ENCODE peak calls at places on chromosomes 3 and 15, in four cellular contexts. One of them, this sample, is unnamed.

GRCh38 chr3:50245251-50245745 is 9.3 kb downstream of the GNAI2 start:
- DNase-seq in transverse colon: no peak
- DNase-seq in GM13977: no peak
- DNase-seq in choroid plexus epithelial cell: no peak
- DNase-seq in this sample: no peak

GRCh38 chr3:8869613-8870012 is 93.7 kb downstream of the RAD18 start:
- DNase-seq in transverse colon: no peak
- DNase-seq in GM13977: no peak
- DNase-seq in choroid plexus epithelial cell: peak
- DNase-seq in this sample: no peak

GRCh38 chr3:171874251-171874679 is 31.1 kb downstream of the TMEM212 start:
- DNase-seq in choroid plexus epithelial cell: peak
- DNase-seq in transverse colon: no peak
- DNase-seq in GM13977: no peak
- DNase-seq in this sample: no peak

GRCh38 chr15:73146419-73146818 is 94.2 kb downstream of the NEO1 start:
- DNase-seq in transverse colon: no peak
- DNase-seq in GM13977: no peak
- DNase-seq in choroid plexus epithelial cell: no peak
- DNase-seq in this sample: no peak

GRCh38 chr15:43550527-43551363 is 33.3 kb downstream of the MAP1A start:
- DNase-seq in transverse colon: no peak
- DNase-seq in choroid plexus epithelial cell: peak
- DNase-seq in GM13977: no peak
- DNase-seq in this sample: no peak

GRCh38 chr3:184155644-184156521 is 706 bp downstream of the DVL3 start:
- DNase-seq in GM13977: peak
- DNase-seq in transverse colon: peak
- DNase-seq in choroid plexus epithelial cell: no peak
- DNase-seq in this sample: no peak

GRCh38 chr3:178063475-178063874 is 472.8 kb upstream of the KCNMB2 start:
- DNase-seq in transverse colon: no peak
- DNase-seq in choroid plexus epithelial cell: no peak
- DNase-seq in GM13977: no peak
- DNase-seq in this sample: peak

GRCh38 chr3:189365609-189366564 is 194.1 kb downstream of the TPRG1 start:
- DNase-seq in transverse colon: no peak
- DNase-seq in GM13977: no peak
- DNase-seq in choroid plexus epithelial cell: peak
- DNase-seq in this sample: no peak

GRCh38 chr15:81182746-81183402 is 13.8 kb upstream of the IL16 start:
- DNase-seq in choroid plexus epithelial cell: no peak
- DNase-seq in GM13977: no peak
- DNase-seq in transverse colon: no peak
- DNase-seq in this sample: no peak

GRCh38 chr15:38260077-38260476 is 7.4 kb downstream of the SPRED1 start:
- DNase-seq in choroid plexus epithelial cell: peak
- DNase-seq in transverse colon: no peak
- DNase-seq in GM13977: no peak
- DNase-seq in this sample: no peak

GRCh38 chr15:101193063-101193712 is 58.7 kb downstream of the CHSY1 start:
- DNase-seq in transverse colon: no peak
- DNase-seq in GM13977: no peak
- DNase-seq in choroid plexus epithelial cell: no peak
- DNase-seq in this sample: peak

GRCh38 chr3:139797724-139798343 is 120.1 kb upstream of the NMNAT3 start:
- DNase-seq in transverse colon: no peak
- DNase-seq in GM13977: peak
- DNase-seq in choroid plexus epithelial cell: peak
- DNase-seq in this sample: peak

GRCh38 chr3:149506965-149507364 is 32.5 kb downstream of the TM4SF4 start:
- DNase-seq in transverse colon: no peak
- DNase-seq in choroid plexus epithelial cell: no peak
- DNase-seq in GM13977: no peak
- DNase-seq in this sample: no peak

GRCh38 chr3:187072102-187072501 is 67.2 kb downstream of the RPL39L start:
- DNase-seq in choroid plexus epithelial cell: no peak
- DNase-seq in transverse colon: no peak
- DNase-seq in GM13977: no peak
- DNase-seq in this sample: no peak

GRCh38 chr15:100256985-100257650 is 84.7 kb downstream of the ADAMTS17 start:
- DNase-seq in GM13977: no peak
- DNase-seq in choroid plexus epithelial cell: no peak
- DNase-seq in transverse colon: no peak
- DNase-seq in this sample: no peak

GRCh38 chr3:42686832-42687650 is 1.7 kb downstream of the KLHL40 start:
- DNase-seq in choroid plexus epithelial cell: no peak
- DNase-seq in transverse colon: no peak
- DNase-seq in GM13977: no peak
- DNase-seq in this sample: no peak

GRCh38 chr3:7632305-7632704 is 771.4 kb downstream of the GRM7 start:
- DNase-seq in GM13977: no peak
- DNase-seq in transverse colon: no peak
- DNase-seq in choroid plexus epithelial cell: no peak
- DNase-seq in this sample: no peak

GRCh38 chr3:7630351-7630911 is 769.5 kb downstream of the GRM7 start:
- DNase-seq in transverse colon: no peak
- DNase-seq in GM13977: no peak
- DNase-seq in choroid plexus epithelial cell: peak
- DNase-seq in this sample: no peak

GRCh38 chr3:7630925-7631324 is 770.0 kb downstream of the GRM7 start:
- DNase-seq in GM13977: no peak
- DNase-seq in transverse colon: peak
- DNase-seq in choroid plexus epithelial cell: peak
- DNase-seq in this sample: no peak
- TF ChIP-seq CTCF in GM13977: no peak
- TF ChIP-seq CTCF in transverse colon: no peak
- TF ChIP-seq CTCF in choroid plexus epithelial cell: peak
- TF ChIP-seq CTCF in this sample: no peak

DNA sequence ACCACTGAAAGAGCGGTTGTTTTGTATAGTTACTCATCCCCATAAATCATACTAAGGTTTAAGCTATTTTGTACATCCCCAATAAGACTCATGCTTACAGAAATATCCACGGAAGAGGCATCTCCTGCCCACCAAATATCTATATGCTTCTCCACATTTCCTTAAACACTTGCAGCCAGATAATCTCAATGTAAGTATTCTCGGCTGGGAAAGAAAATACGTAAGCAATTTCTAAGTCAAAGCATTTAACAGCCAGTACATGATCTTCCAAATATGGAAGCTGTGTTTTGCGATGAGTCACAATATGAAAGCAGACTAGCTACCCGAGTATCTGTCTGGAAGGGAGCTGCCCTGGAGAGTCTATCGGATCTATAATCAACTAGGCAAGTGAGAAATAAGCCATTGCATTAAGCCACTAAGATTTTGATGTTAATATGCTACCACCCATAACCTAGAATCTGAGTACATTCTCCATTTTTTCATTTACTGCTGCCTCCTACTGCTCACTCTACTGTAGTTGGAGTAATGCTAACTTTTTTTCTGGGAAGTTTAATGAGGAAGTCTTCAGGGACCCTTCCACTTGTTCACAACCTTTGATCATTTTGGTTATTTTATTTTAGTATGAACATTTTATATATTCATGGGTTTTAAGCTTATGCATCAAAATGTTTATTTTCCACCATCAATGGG is 26.9 kb upstream of the ZMAT3 start:
- DNase-seq in choroid plexus epithelial cell: peak
- DNase-seq in GM13977: no peak
- DNase-seq in transverse colon: no peak
- DNase-seq in this sample: no peak
- TF ChIP-seq CTCF in choroid plexus epithelial cell: peak
- TF ChIP-seq CTCF in GM13977: no peak
- TF ChIP-seq CTCF in transverse colon: peak
- TF ChIP-seq CTCF in this sample: no peak

GRCh38 chr3:45544719-45545296 is 49.7 kb upstream of the LIMD1 start:
- DNase-seq in choroid plexus epithelial cell: no peak
- DNase-seq in GM13977: no peak
- DNase-seq in transverse colon: no peak
- DNase-seq in this sample: no peak
- TF ChIP-seq CTCF in choroid plexus epithelial cell: peak
- TF ChIP-seq CTCF in GM13977: no peak
- TF ChIP-seq CTCF in transverse colon: no peak
- TF ChIP-seq CTCF in this sample: peak

GRCh38 chr15:63145426-63145825 is 11.9 kb downstream of the RPS27L start:
- DNase-seq in choroid plexus epithelial cell: no peak
- DNase-seq in GM13977: no peak
- DNase-seq in transverse colon: no peak
- DNase-seq in this sample: no peak

GRCh38 chr15:63140936-63141335 is 16.3 kb downstream of the RPS27L start:
- DNase-seq in GM13977: no peak
- DNase-seq in transverse colon: no peak
- DNase-seq in choroid plexus epithelial cell: no peak
- DNase-seq in this sample: no peak

GRCh38 chr15:63151665-63152064 is 5.6 kb downstream of the RPS27L start:
- DNase-seq in GM13977: no peak
- DNase-seq in transverse colon: no peak
- DNase-seq in choroid plexus epithelial cell: no peak
- DNase-seq in this sample: no peak

GRCh38 chr15:63146684-63147083 is 10.6 kb downstream of the RPS27L start:
- DNase-seq in GM13977: no peak
- DNase-seq in transverse colon: no peak
- DNase-seq in choroid plexus epithelial cell: peak
- DNase-seq in this sample: no peak
- TF ChIP-seq CTCF in GM13977: no peak
- TF ChIP-seq CTCF in transverse colon: no peak
- TF ChIP-seq CTCF in choroid plexus epithelial cell: peak
- TF ChIP-seq CTCF in this sample: peak

GRCh38 chr15:70260096-70260495 is 162.4 kb upstream of the TLE3 start:
- DNase-seq in choroid plexus epithelial cell: no peak
- DNase-seq in GM13977: no peak
- DNase-seq in transverse colon: no peak
- DNase-seq in this sample: no peak

GRCh38 chr15:70258369-70259029 is 160.8 kb upstream of the TLE3 start:
- DNase-seq in transverse colon: peak
- DNase-seq in GM13977: no peak
- DNase-seq in choroid plexus epithelial cell: no peak
- DNase-seq in this sample: no peak

GRCh38 chr15:70259030-70259424 is 161.3 kb upstream of the TLE3 start:
- DNase-seq in choroid plexus epithelial cell: peak
- DNase-seq in transverse colon: peak
- DNase-seq in GM13977: no peak
- DNase-seq in this sample: no peak

GRCh38 chr15:70260580-70260979 is 162.9 kb upstream of the TLE3 start:
- DNase-seq in GM13977: no peak
- DNase-seq in choroid plexus epithelial cell: no peak
- DNase-seq in transverse colon: no peak
- DNase-seq in this sample: no peak

GRCh38 chr15:70259640-70260066 is 161.9 kb upstream of the TLE3 start:
- DNase-seq in choroid plexus epithelial cell: no peak
- DNase-seq in GM13977: no peak
- DNase-seq in transverse colon: no peak
- DNase-seq in this sample: no peak
- TF ChIP-seq CTCF in choroid plexus epithelial cell: peak
- TF ChIP-seq CTCF in GM13977: peak
- TF ChIP-seq CTCF in transverse colon: no peak
- TF ChIP-seq CTCF in this sample: no peak

DNA sequence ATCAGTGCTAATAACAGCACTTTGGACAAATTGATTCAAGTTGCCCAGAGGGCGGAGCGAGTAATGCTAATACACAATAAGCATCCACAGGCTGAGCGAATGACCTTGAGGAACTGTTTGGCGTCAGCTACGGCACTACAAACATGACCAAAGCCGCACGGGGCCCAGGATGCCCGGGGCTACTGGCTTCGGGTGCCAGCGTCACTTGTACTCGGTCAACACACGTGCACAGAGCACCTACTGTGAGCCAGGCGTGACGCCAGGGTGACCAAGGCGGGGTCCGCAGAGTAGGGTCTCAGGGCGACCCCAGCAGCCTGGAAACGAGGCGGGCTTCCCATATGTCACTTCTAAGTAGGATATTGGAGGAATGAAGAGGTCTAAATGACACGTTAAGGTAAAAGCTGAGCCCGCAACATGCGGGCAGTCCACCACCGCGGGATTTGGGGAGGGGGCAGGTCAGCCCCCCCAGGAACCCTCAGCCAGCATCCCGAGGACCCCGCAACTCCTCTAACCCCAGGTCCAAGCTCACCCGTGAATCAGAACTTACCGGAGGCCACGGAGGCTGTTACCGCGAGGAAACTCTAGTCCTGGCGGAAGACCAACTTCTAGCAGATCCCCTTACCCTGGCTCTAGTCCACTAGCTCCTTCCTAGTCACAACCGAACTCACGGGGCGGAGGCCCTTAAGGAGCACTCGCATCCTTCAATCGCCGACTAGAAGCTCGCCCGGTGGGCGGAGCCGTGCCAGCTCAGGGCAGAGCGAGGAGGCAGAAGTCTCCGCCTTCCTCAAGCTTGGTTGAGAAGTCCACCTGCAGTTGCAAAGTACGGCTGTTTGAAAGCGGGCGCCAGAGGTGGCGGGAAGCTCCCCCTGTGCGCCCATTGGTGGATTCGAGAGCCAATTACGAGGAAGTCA is at the start of gene CEP152:
- DNase-seq in transverse colon: peak
- DNase-seq in choroid plexus epithelial cell: peak
- DNase-seq in GM13977: peak
- DNase-seq in this sample: peak
- TF ChIP-seq CTCF in transverse colon: no peak
- TF ChIP-seq CTCF in choroid plexus epithelial cell: no peak
- TF ChIP-seq CTCF in GM13977: no peak
- TF ChIP-seq CTCF in this sample: no peak

GRCh38 chr3:127824151-127824825 is 2.0 kb upstream of the MGLL start:
- DNase-seq in transverse colon: no peak
- DNase-seq in GM13977: no peak
- DNase-seq in choroid plexus epithelial cell: no peak
- DNase-seq in this sample: no peak

GRCh38 chr3:127822836-127823589 is 698 bp upstream of the MGLL start:
- DNase-seq in choroid plexus epithelial cell: no peak
- DNase-seq in GM13977: peak
- DNase-seq in transverse colon: peak
- DNase-seq in this sample: no peak

GRCh38 chr3:127823590-127823857 is 1.2 kb upstream of the MGLL start:
- DNase-seq in GM13977: no peak
- DNase-seq in transverse colon: no peak
- DNase-seq in choroid plexus epithelial cell: no peak
- DNase-seq in this sample: no peak

GRCh38 chr3:127827808-127828207 is 5.5 kb upstream of the MGLL start:
- DNase-seq in transverse colon: no peak
- DNase-seq in GM13977: no peak
- DNase-seq in choroid plexus epithelial cell: no peak
- DNase-seq in this sample: no peak

GRCh38 chr3:127825764-127826163 is 3.4 kb upstream of the MGLL start:
- DNase-seq in choroid plexus epithelial cell: peak
- DNase-seq in transverse colon: no peak
- DNase-seq in GM13977: no peak
- DNase-seq in this sample: no peak
- TF ChIP-seq CTCF in choroid plexus epithelial cell: peak
- TF ChIP-seq CTCF in transverse colon: no peak
- TF ChIP-seq CTCF in GM13977: no peak
- TF ChIP-seq CTCF in this sample: no peak

GRCh38 chr3:88057650-88058321 is 1.0 kb downstream of the CGGBP1 start:
- DNase-seq in GM13977: no peak
- DNase-seq in transverse colon: no peak
- DNase-seq in choroid plexus epithelial cell: peak
- DNase-seq in this sample: no peak
- TF ChIP-seq CTCF in GM13977: peak
- TF ChIP-seq CTCF in transverse colon: no peak
- TF ChIP-seq CTCF in choroid plexus epithelial cell: peak
- TF ChIP-seq CTCF in this sample: peak

GRCh38 chr15:40108855-40109735 is at the start of gene BMF:
- DNase-seq in transverse colon: peak
- DNase-seq in choroid plexus epithelial cell: peak
- DNase-seq in GM13977: peak
- DNase-seq in this sample: peak
- TF ChIP-seq CTCF in transverse colon: no peak
- TF ChIP-seq CTCF in choroid plexus epithelial cell: peak
- TF ChIP-seq CTCF in GM13977: peak
- TF ChIP-seq CTCF in this sample: peak